ENCODE peak calls at places on chromosomes 11 and 22, in four cellular contexts. F is SK-N-SH, Y is AG09309, A is sigmoid colon. V is an unnamed sample.

GRCh38 chr11:12184696-12185095 is 74.3 kb downstream of the MICAL2 start:
- DNase-seq in F (no peak), Y (no peak), A (no peak), V (no peak)

GRCh38 chr11:22734628-22735345 is 68.4 kb downstream of the GAS2 start:
- DNase-seq in F (no peak), Y (no peak), A (no peak), V (no peak)

GRCh38 chr11:57321996-57322880 is 2.5 kb downstream of the TNKS1BP1 start:
- DNase-seq in F (peak), Y (peak), A (peak), V (peak)

GRCh38 chr11:77302752-77303151 is 1.3 kb upstream of the GDPD4 start:
- DNase-seq in F (peak), Y (no peak), A (no peak), V (no peak)

GRCh38 chr11:65434667-65435179 is 12.1 kb downstream of the NEAT1 start:
- DNase-seq in F (no peak), Y (no peak), A (peak), V (no peak)

GRCh38 chr11:64529559-64530520 is 61.2 kb upstream of the SLC22A12 start:
- DNase-seq in F (no peak), Y (no peak), A (no peak), V (peak)

GRCh38 chr11:69899957-69900821 is 81.0 kb upstream of the FGF3 start:
- DNase-seq in F (no peak), Y (no peak), A (no peak), V (peak)

GRCh38 chr11:2750101-2750509 is 50.3 kb upstream of the KCNQ1OT1 start:
- DNase-seq in F (no peak), Y (no peak), A (peak), V (peak)

GRCh38 chr11:68649851-68650555 is 34.3 kb upstream of the GAL start:
- DNase-seq in F (no peak), Y (no peak), A (no peak), V (peak)

GRCh38 chr11:65204646-65205601 is 23.2 kb downstream of the CAPN1 start:
- DNase-seq in F (peak), Y (no peak), A (peak), V (peak)

GRCh38 chr22:29877620-29878019 is 5.4 kb upstream of the MTMR3 start:
- DNase-seq in F (no peak), Y (peak), A (no peak), V (no peak)

GRCh38 chr22:23036684-23037428 is 33.5 kb upstream of the GNAZ start:
- DNase-seq in F (peak), Y (peak), A (no peak), V (no peak)

GRCh38 chr22:45008853-45009751 is 703 bp downstream of the PHF21B start:
- DNase-seq in F (peak), Y (no peak), A (no peak), V (peak)

GRCh38 chr22:36740716-36741115 is 35.2 kb downstream of the IFT27 start:
- DNase-seq in F (no peak), Y (no peak), A (no peak), V (no peak)

GRCh38 chr22:22702874-22703570 is 58.6 kb downstream of the GGTLC2 start:
- DNase-seq in F (no peak), Y (no peak), A (no peak), V (no peak)

GRCh38 chr11:56799691-56800090 is 51.2 kb upstream of the OR9G4 start:
- DNase-seq in F (no peak), Y (no peak), A (no peak), V (no peak)

GRCh38 chr11:93501856-93502255 is 41.3 kb downstream of the SMCO4 start:
- DNase-seq in F (no peak), Y (no peak), A (no peak), V (no peak)

GRCh38 chr11:16346975-16347374 is 9.4 kb downstream of the SOX6 start:
- DNase-seq in F (no peak), Y (no peak), A (no peak), V (no peak)

GRCh38 chr11:59679347-59679746 is 10.5 kb upstream of the PATL1 start:
- DNase-seq in F (no peak), Y (no peak), A (no peak), V (no peak)

GRCh38 chr11:74720596-74721478 is 10.4 kb downstream of the CHRDL2 start:
- DNase-seq in F (no peak), Y (no peak), A (peak), V (peak)

GRCh38 chr11:6856871-6857270 is 6.0 kb upstream of the OR10A2 start:
- DNase-seq in F (no peak), Y (no peak), A (no peak), V (no peak)

GRCh38 chr11:65112226-65112550 is 516 bp downstream of the TM7SF2 start:
- DNase-seq in F (no peak), Y (no peak), A (peak), V (no peak)

GRCh38 chr11:94932503-94932902 is 40.9 kb downstream of the CWC15 start:
- DNase-seq in F (no peak), Y (no peak), A (no peak), V (no peak)

GRCh38 chr11:57458060-57458409 is 2.3 kb upstream of the RTN4RL2 start:
- DNase-seq in F (no peak), Y (no peak), A (no peak), V (no peak)

GRCh38 chr11:115497303-115497702 is 6.9 kb downstream of the CADM1 start:
- DNase-seq in F (no peak), Y (no peak), A (no peak), V (no peak)

GRCh38 chr22:25939384-25939783 is 197.4 kb downstream of the MYO18B start:
- DNase-seq in F (no peak), Y (no peak), A (no peak), V (no peak)

GRCh38 chr22:38177926-38178604 is 3.6 kb downstream of the PLA2G6 start:
- DNase-seq in F (no peak), Y (peak), A (peak), V (peak)

GRCh38 chr11:96257972-96258951 is 84.7 kb downstream of the MAML2 start:
- DNase-seq in F (no peak), Y (no peak), A (no peak), V (no peak)

GRCh38 chr11:67054851-67055523 is 1.7 kb upstream of the RHOD start:
- DNase-seq in F (peak), Y (peak), A (no peak), V (no peak)

GRCh38 chr11:26231252-26231661 is 100.7 kb upstream of the ANO3 start:
- DNase-seq in F (no peak), Y (peak), A (no peak), V (no peak)

GRCh38 chr11:107591098-107591445 is at the start of gene ELMOD1:
- DNase-seq in F (peak), Y (no peak), A (peak), V (peak)

GRCh38 chr11:30465192-30465591 is 121.0 kb downstream of the MPPED2 start:
- DNase-seq in F (no peak), Y (no peak), A (no peak), V (no peak)

GRCh38 chr11:100383357-100383865 is 303.7 kb upstream of the ARHGAP42 start:
- DNase-seq in F (no peak), Y (no peak), A (no peak), V (no peak)

GRCh38 chr11:12192796-12193514 is 82.6 kb downstream of the MICAL2 start:
- DNase-seq in F (no peak), Y (no peak), A (no peak), V (no peak)

GRCh38 chr22:23790819-23791736 is 4.3 kb downstream of the SMARCB1 start:
- DNase-seq in F (peak), Y (peak), A (no peak), V (peak)

GRCh38 chr11:43947003-43947500 is 4.6 kb downstream of the C11orf96 start:
- DNase-seq in F (no peak), Y (no peak), A (no peak), V (peak)

DNA sequence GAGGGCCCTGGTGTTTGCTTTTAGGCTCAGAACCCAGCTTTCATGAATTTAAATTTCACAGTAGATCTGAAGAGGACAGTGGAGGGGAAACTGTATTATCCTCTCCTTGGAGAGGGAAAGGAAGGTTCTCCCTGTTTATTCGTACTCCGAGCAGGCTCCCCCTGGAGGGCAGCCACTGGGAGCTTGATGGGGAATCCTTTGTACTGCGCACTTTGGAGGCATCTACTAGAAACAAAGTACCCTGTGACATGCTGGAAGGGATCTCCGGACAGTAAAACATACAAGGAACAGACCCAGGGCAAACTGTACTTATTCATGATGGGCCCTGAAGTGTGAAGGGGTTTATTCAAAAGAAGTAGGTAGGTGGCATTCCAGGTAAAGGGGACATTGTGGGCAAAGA is 27.2 kb downstream of the NAV2 start:
- DNase-seq in F (no peak), Y (no peak), A (peak), V (no peak)
- TF ChIP-seq CTCF in F (peak), Y (peak), A (peak), V (no peak)

DNA sequence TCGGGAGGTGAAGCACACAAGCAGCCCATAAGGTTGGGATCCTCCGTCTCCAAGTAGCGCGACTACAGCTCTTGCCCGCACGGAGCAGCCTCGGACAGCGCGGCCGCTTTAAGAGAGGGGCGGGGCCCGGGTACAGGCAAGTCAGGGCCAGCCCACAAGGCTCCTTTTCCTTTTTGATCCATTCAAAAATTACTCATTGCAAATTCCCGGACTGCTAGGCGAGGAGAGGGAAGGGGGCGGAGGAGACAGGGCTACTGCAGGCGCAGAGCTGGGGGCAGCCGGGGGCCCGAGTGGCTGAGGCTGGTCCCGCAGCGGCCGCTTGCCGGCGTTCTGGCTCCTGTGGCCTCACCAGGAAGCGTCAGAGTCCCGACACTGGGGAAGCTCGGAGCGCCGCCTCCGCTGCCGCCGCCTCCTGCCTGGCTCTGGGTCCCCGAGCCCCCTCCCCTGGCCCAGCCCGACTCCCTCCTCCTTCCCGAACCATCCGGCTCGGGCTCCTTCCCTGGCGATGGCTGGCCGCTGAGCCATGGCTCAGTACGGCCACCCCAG is at the start of gene UBASH3B:
- DNase-seq in F (peak), Y (peak), A (peak), V (peak)
- TF ChIP-seq CTCF in F (no peak), Y (no peak), A (no peak), V (no peak)

GRCh38 chr11:97614571-97614970 is 1224.8 kb downstream of the JRKL start:
- DNase-seq in F (no peak), Y (no peak), A (no peak), V (no peak)

GRCh38 chr11:97607301-97608000 is 1217.6 kb downstream of the JRKL start:
- DNase-seq in F (no peak), Y (no peak), A (no peak), V (no peak)

GRCh38 chr11:97611345-97611744 is 1221.5 kb downstream of the JRKL start:
- DNase-seq in F (no peak), Y (no peak), A (no peak), V (no peak)

GRCh38 chr11:97610000-97610399 is 1220.2 kb downstream of the JRKL start:
- DNase-seq in F (no peak), Y (no peak), A (no peak), V (no peak)

DNA sequence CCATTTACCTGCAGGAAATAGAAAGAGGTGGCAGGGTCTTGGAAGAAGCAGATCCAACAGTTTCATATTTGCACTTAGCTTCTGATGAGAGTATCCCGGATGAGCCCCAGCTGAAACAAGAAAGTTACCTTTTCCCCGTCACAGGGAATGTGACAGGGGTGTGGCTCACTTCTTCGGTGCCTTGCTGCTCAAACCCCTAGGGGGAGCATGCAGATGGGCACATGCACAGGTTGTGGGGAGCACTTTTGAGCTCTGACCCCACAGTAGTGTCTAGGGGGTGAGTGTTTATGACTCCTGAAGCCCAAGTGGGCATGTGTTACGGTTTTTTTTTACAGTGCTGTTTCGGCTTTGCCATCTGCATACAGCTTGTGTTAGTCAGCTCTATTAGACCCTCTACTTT is 1221.0 kb downstream of the JRKL start:
- DNase-seq in F (no peak), Y (no peak), A (no peak), V (no peak)
- TF ChIP-seq CTCF in F (no peak), Y (no peak), A (no peak), V (no peak)

GRCh38 chr11:8566613-8567210 is 27.3 kb downstream of the STK33 start:
- DNase-seq in F (peak), Y (peak), A (no peak), V (no peak)
- TF ChIP-seq CTCF in F (peak), Y (peak), A (peak), V (peak)